ENCODE peak calls at places on chromosomes 4 and X, in ten cellular contexts. K is HCEC 1CT; G is GM04504; B is MV-4-11; Y is stimulated activated naive CD4-positive, alpha-beta T cell; Q is retina; R is thoracic aorta; C is glutamatergic neuron; V is NCI-H748 treated with DMSO at 0.1 percent for 48 hours; A is GM18507. J is an unnamed sample.

GRCh38 chrX:8668797-8669196 is 63.1 kb downstream of the ANOS1 start:
- DNase-seq in B (peak), V (no peak), Q (no peak), G (no peak), A (no peak), Y (no peak), K (no peak), C (no peak), R (no peak), J (no peak)

GRCh38 chr4:84583871-84584373 is 995 bp downstream of the CDS1 start:
- DNase-seq in Y (peak), G (no peak), V (no peak), A (no peak), C (no peak), R (no peak), K (no peak), B (peak), Q (no peak), J (no peak)

GRCh38 chr4:145103496-145103895 is 5.4 kb downstream of the ABCE1 start:
- DNase-seq in Y (no peak), K (no peak), V (no peak), G (no peak), B (peak), R (no peak), C (no peak), Q (no peak), A (no peak), J (no peak)

GRCh38 chrX:118655561-118656246 is 71.7 kb upstream of the IL13RA1 start:
- DNase-seq in Q (no peak), V (no peak), B (no peak), G (no peak), Y (no peak), R (no peak), A (no peak), K (peak), C (no peak), J (peak)

GRCh38 chr4:105474110-105474518 is 252 bp upstream of the PPA2 start:
- DNase-seq in G (no peak), A (no peak), Q (no peak), C (peak), B (no peak), K (no peak), R (peak), V (peak), Y (no peak), J (no peak)

GRCh38 chr4:42345962-42346544 is 51.2 kb upstream of the SHISA3 start:
- DNase-seq in V (no peak), R (no peak), A (no peak), C (no peak), Y (no peak), Q (no peak), B (no peak), G (no peak), K (no peak), J (no peak)

GRCh38 chr4:158161561-158162354 is 11.1 kb downstream of the GASK1B start:
- DNase-seq in K (peak), Y (no peak), C (no peak), Q (no peak), G (no peak), R (peak), B (peak), A (no peak), V (no peak), J (peak)

GRCh38 chr4:83964996-83965541 is 429.2 kb downstream of the GPAT3 start:
- DNase-seq in A (no peak), C (no peak), Y (no peak), V (no peak), G (peak), K (no peak), R (no peak), B (no peak), Q (peak), J (no peak)

GRCh38 chr4:105551968-105552746 is at the start of gene ARHGEF38:
- DNase-seq in Q (no peak), V (peak), Y (no peak), B (no peak), R (no peak), G (peak), A (no peak), C (no peak), K (no peak), J (no peak)

GRCh38 chrX:119147486-119147885 is 19.9 kb upstream of the KIAA1210 start:
- DNase-seq in C (no peak), Y (no peak), K (no peak), G (no peak), V (no peak), R (no peak), Q (no peak), B (no peak), A (no peak), J (no peak)

GRCh38 chr4:110357521-110357920 is 118.4 kb upstream of the ENPEP start:
- DNase-seq in A (no peak), V (no peak), B (peak), G (no peak), C (no peak), Q (no peak), Y (no peak), R (no peak), K (no peak), J (no peak)

GRCh38 chrX:19673334-19674040 is 158.2 kb upstream of the MAP3K15 start:
- DNase-seq in K (peak), Y (no peak), B (no peak), Q (no peak), V (no peak), R (peak), A (no peak), G (peak), C (no peak), J (peak)

GRCh38 chr4:41507292-41507933 is 30.5 kb upstream of the LIMCH1 start:
- DNase-seq in R (no peak), Y (no peak), K (peak), G (peak), C (no peak), V (no peak), B (no peak), Q (no peak), A (no peak), J (no peak)

GRCh38 chr4:77564231-77564630 is 41.4 kb upstream of the CXCL13 start:
- DNase-seq in K (no peak), A (no peak), G (no peak), R (no peak), C (no peak), B (no peak), V (no peak), Q (no peak), Y (no peak), J (no peak)

GRCh38 chrX:64447207-64447606 is 52.0 kb upstream of the MTMR8 start:
- DNase-seq in V (no peak), G (no peak), C (no peak), Q (no peak), R (no peak), K (no peak), Y (no peak), A (no peak), B (no peak), J (no peak)

GRCh38 chr4:76640252-76640925 is 205.4 kb downstream of the SHROOM3 start:
- DNase-seq in K (no peak), G (no peak), R (no peak), Y (no peak), V (peak), A (no peak), C (no peak), B (no peak), Q (no peak), J (no peak)

GRCh38 chr4:173508386-173509002 is 21.5 kb downstream of the HAND2 start:
- DNase-seq in B (no peak), R (no peak), G (no peak), K (no peak), Y (no peak), Q (peak), C (no peak), V (no peak), A (no peak), J (no peak)

GRCh38 chrX:629230-630006 is 1.2 kb upstream of the SHOX start:
- DNase-seq in B (no peak), R (no peak), Y (no peak), C (no peak), A (no peak), G (no peak), Q (peak), V (no peak), K (no peak), J (no peak)

GRCh38 chr4:1208970-1209704 is 36.8 kb upstream of the SPON2 start:
- DNase-seq in Y (no peak), B (no peak), Q (no peak), C (no peak), A (no peak), V (no peak), R (no peak), K (no peak), G (no peak), J (no peak)

GRCh38 chr4:168723020-168723419 is 226.2 kb downstream of the PALLD start:
- DNase-seq in A (no peak), K (peak), G (no peak), R (no peak), Q (no peak), Y (no peak), V (no peak), C (no peak), B (peak), J (no peak)

GRCh38 chr4:20422398-20422797 is 170.7 kb downstream of the SLIT2 start:
- DNase-seq in V (peak), C (peak), G (no peak), Q (no peak), A (no peak), Y (peak), K (peak), R (no peak), B (peak), J (no peak)

GRCh38 chr4:83644677-83645639 is 109.0 kb downstream of the GPAT3 start:
- DNase-seq in C (no peak), K (peak), Y (peak), A (peak), Q (peak), G (peak), V (peak), R (no peak), B (peak), J (peak)

GRCh38 chrX:581717-582116 is 48.9 kb upstream of the SHOX start:
- DNase-seq in C (no peak), B (no peak), A (no peak), Q (no peak), Y (no peak), R (no peak), G (no peak), V (no peak), K (no peak), J (no peak)

GRCh38 chr4:74964311-74964710 is 31.4 kb downstream of the PARM1 start:
- DNase-seq in R (no peak), V (no peak), A (no peak), K (no peak), Y (no peak), Q (no peak), G (no peak), B (no peak), C (no peak), J (no peak)

GRCh38 chr4:141246683-141247429 is 26.2 kb downstream of the ZNF330 start:
- DNase-seq in G (no peak), C (no peak), A (no peak), K (peak), R (no peak), V (no peak), B (no peak), Q (no peak), Y (no peak), J (no peak)

GRCh38 chr4:89610236-89610635 is 226.7 kb downstream of the SNCA start:
- DNase-seq in G (no peak), Y (no peak), R (no peak), B (no peak), A (no peak), K (no peak), C (no peak), Q (no peak), V (no peak), J (no peak)

GRCh38 chrX:39582091-39582490 is 515.7 kb downstream of the BCOR start:
- DNase-seq in A (no peak), R (no peak), V (no peak), B (peak), K (no peak), Q (no peak), C (no peak), G (no peak), Y (no peak), J (no peak)

GRCh38 chr4:24380953-24381506 is 203.3 kb downstream of the DHX15 start:
- DNase-seq in B (no peak), R (no peak), A (no peak), C (no peak), G (no peak), K (no peak), V (no peak), Q (no peak), Y (no peak), J (no peak)

GRCh38 chr4:73692284-73692683 is 48.1 kb upstream of the CXCL8 start:
- DNase-seq in V (no peak), Y (no peak), B (no peak), C (no peak), K (no peak), A (no peak), G (no peak), R (no peak), Q (no peak), J (no peak)

GRCh38 chr4:12486995-12487394 is 997.1 kb downstream of the RAB28 start:
- DNase-seq in K (no peak), Y (no peak), B (no peak), G (no peak), Q (no peak), V (no peak), A (no peak), C (no peak), R (no peak), J (no peak)

GRCh38 chr4:17941731-17942130 is 79.8 kb downstream of the LCORL start:
- DNase-seq in K (no peak), Y (no peak), A (no peak), B (no peak), Q (no peak), V (no peak), C (no peak), R (no peak), G (no peak), J (no peak)

GRCh38 chr4:80142396-80143304 is 54.7 kb upstream of the PRDM8 start:
- DNase-seq in G (no peak), Y (no peak), R (no peak), B (peak), K (peak), C (no peak), V (no peak), A (no peak), Q (no peak), J (no peak)

GRCh38 chrX:101659601-101660063 is at the start of gene ARMCX2:
- DNase-seq in Q (peak), R (no peak), C (peak), V (peak), Y (no peak), B (no peak), G (peak), K (peak), A (no peak), J (peak)

GRCh38 chr4:73451404-73451803 is 15.4 kb downstream of the AFP start:
- DNase-seq in V (peak), A (no peak), K (no peak), C (no peak), G (no peak), Q (no peak), R (no peak), Y (no peak), B (no peak), J (no peak)

GRCh38 chrX:39601193-39602085 is 496.3 kb downstream of the BCOR start:
- DNase-seq in K (no peak), B (no peak), R (no peak), C (peak), Q (peak), G (no peak), V (no peak), Y (no peak), A (no peak), J (no peak)

GRCh38 chr4:138789796-138790195 is 225.8 kb upstream of the NOCT start:
- DNase-seq in R (no peak), B (no peak), V (no peak), Q (no peak), G (no peak), A (no peak), K (no peak), Y (no peak), C (no peak), J (no peak)